ENCODE peak calls at places on chromosome 2, in four cellular contexts. Z is pancreas, I is MCF 10A, G is NCI-H1694. P is an unnamed sample.
A peak's percentile ranks its signal among the peaks of the same experiment; 100 is the strongest.

GRCh38 chr2:139271149-139271548 is 491.0 kb upstream of the NXPH2 start:
- DNase-seq in Z (no peak), I (no peak), G (no peak), P (peak; percentile 3)

GRCh38 chr2:239345251-239345650 is 55.6 kb downstream of the HDAC4 start:
- DNase-seq in Z (no peak), I (no peak), G (no peak), P (no peak)

GRCh38 chr2:233385489-233386044 is 31.3 kb downstream of the DGKD start:
- DNase-seq in Z (no peak), I (no peak), G (no peak), P (no peak)

GRCh38 chr2:157897106-157897971 is 21.2 kb upstream of the ACVR1 start:
- DNase-seq in Z (no peak), I (no peak), G (no peak), P (no peak)

GRCh38 chr2:143778981-143779380 is 649.8 kb downstream of the ARHGAP15 start:
- DNase-seq in Z (no peak), I (no peak), G (no peak), P (no peak)

GRCh38 chr2:177026956-177027355 is 185.6 kb upstream of the HNRNPA3 start:
- DNase-seq in Z (no peak), I (no peak), G (no peak), P (no peak)

GRCh38 chr2:240234503-240234951 is 94.1 kb upstream of the OTOS start:
- DNase-seq in Z (peak; percentile 45), I (no peak), G (no peak), P (no peak)

GRCh38 chr2:177124371-177124770 is 88.2 kb upstream of the HNRNPA3 start:
- DNase-seq in Z (no peak), I (peak; percentile 22), G (no peak), P (no peak)

GRCh38 chr2:105907159-105907558 is 162.4 kb downstream of the NCK2 start:
- DNase-seq in Z (no peak), I (no peak), G (no peak), P (no peak)

GRCh38 chr2:126776255-126776654 is 120.3 kb downstream of the GYPC start:
- DNase-seq in Z (no peak), I (no peak), G (no peak), P (no peak)

GRCh38 chr2:235191933-235192332 is 240.1 kb downstream of the SH3BP4 start:
- DNase-seq in Z (no peak), I (peak; percentile 11), G (no peak), P (no peak)

GRCh38 chr2:215022418-215022817 is 116.0 kb downstream of the ABCA12 start:
- DNase-seq in Z (no peak), I (peak; percentile 31), G (no peak), P (no peak)

GRCh38 chr2:240436626-240437180 is 1.2 kb downstream of the GPC1 start:
- DNase-seq in Z (peak; percentile 70), I (no peak), G (no peak), P (no peak)

GRCh38 chr2:31267437-31268120 is 33.6 kb downstream of the EHD3 start:
- DNase-seq in Z (no peak), I (no peak), G (no peak), P (peak; percentile 75)

GRCh38 chr2:45850558-45850957 is 199.1 kb downstream of the PRKCE start:
- DNase-seq in Z (no peak), I (no peak), G (no peak), P (no peak)

GRCh38 chr2:237459741-237460174 is 27.3 kb upstream of the MLPH start:
- DNase-seq in Z (no peak), I (peak; percentile 97), G (no peak), P (no peak)

GRCh38 chr2:191166111-191166755 is 15.4 kb upstream of the STAT4 start:
- DNase-seq in Z (no peak), I (peak; percentile 84), G (no peak), P (no peak)

GRCh38 chr2:6826081-6826913 is 39.4 kb downstream of the CMPK2 start:
- DNase-seq in Z (no peak), I (peak; percentile 79), G (peak; percentile 14), P (no peak)

GRCh38 chr2:183204397-183204796 is 80.2 kb downstream of the NUP35 start:
- DNase-seq in Z (no peak), I (no peak), G (no peak), P (no peak)

GRCh38 chr2:191661099-191661681 is 16.7 kb upstream of the NABP1 start:
- DNase-seq in Z (no peak), I (no peak), G (no peak), P (no peak)

GRCh38 chr2:73100956-73101355 is 11.8 kb downstream of the RAB11FIP5 start:
- DNase-seq in Z (peak; percentile 26), I (no peak), G (no peak), P (no peak)

GRCh38 chr2:230738391-230738811 is 25.8 kb downstream of the CAB39 start:
- DNase-seq in Z (no peak), I (peak; percentile 22), G (no peak), P (peak; percentile 12)

GRCh38 chr2:220300806-220301205 is 673.4 kb downstream of the SLC4A3 start:
- DNase-seq in Z (no peak), I (no peak), G (no peak), P (no peak)

GRCh38 chr2:208134928-208135586 is 5.4 kb upstream of the CRYGC start:
- DNase-seq in Z (no peak), I (no peak), G (no peak), P (no peak)

GRCh38 chr2:125169764-125170146 is 1144.7 kb downstream of the CNTNAP5 start:
- DNase-seq in Z (no peak), I (peak; percentile 15), G (no peak), P (no peak)

GRCh38 chr2:202376460-202377307 is 557 bp downstream of the BMPR2 start:
- DNase-seq in Z (peak; percentile 73), I (peak; percentile 62), G (no peak), P (peak; percentile 32)

GRCh38 chr2:43837831-43838559 is 644 bp downstream of the ABCG5 start:
- DNase-seq in Z (no peak), I (no peak), G (no peak), P (no peak)

GRCh38 chr2:53750369-53750768 is 17.2 kb upstream of the CHAC2 start:
- DNase-seq in Z (no peak), I (no peak), G (no peak), P (no peak)

GRCh38 chr2:188979730-188980123 is 5.6 kb downstream of the COL3A1 start:
- DNase-seq in Z (no peak), I (no peak), G (no peak), P (no peak)

GRCh38 chr2:128371248-128371630 is 52.6 kb upstream of the HS6ST1 start:
- DNase-seq in Z (peak; percentile 52), I (no peak), G (no peak), P (no peak)

GRCh38 chr2:40043191-40043590 is 264.1 kb upstream of the THUMPD2 start:
- DNase-seq in Z (no peak), I (no peak), G (no peak), P (no peak)